ENCODE peak calls at places on chromosomes 4 and X, in nine cellular contexts. A, B, I, O, T, Q, S, X and H are unnamed samples.

GRCh38 chrX:22800360-22800759 is 199.4 kb upstream of the DDX53 start:
- DNase-seq in A (peak; percentile 87), B (no peak), I (no peak), O (peak; percentile 90), T (no peak), Q (no peak), S (peak; percentile 26), X (peak; percentile 87), H (peak; percentile 78)

GRCh38 chr4:17468638-17469221 is 43.2 kb downstream of the QDPR start:
- DNase-seq in A (peak; percentile 83), B (no peak), I (no peak), O (peak; percentile 23), T (no peak), Q (peak; percentile 46), S (no peak), X (peak; percentile 25), H (peak; percentile 40)

GRCh38 chr4:112284662-112285411 is 867 bp downstream of the TIFA start:
- DNase-seq in A (peak; percentile 57), B (no peak), I (no peak), O (no peak), T (peak; percentile 30), Q (peak; percentile 39), S (no peak), X (peak; percentile 70), H (no peak)

GRCh38 chr4:169664615-169665014 is 44.2 kb downstream of the CLCN3 start:
- DNase-seq in A (peak; percentile 72), B (no peak), I (no peak), O (no peak), T (no peak), Q (no peak), S (no peak), X (no peak), H (no peak)

GRCh38 chr4:38902695-38903094 is 35.1 kb downstream of the FAM114A1 start:
- DNase-seq in A (peak; percentile 42), B (no peak), I (no peak), O (peak; percentile 38), T (peak; percentile 58), Q (peak; percentile 48), S (no peak), X (peak; percentile 26), H (peak; percentile 13)

GRCh38 chrX:95383778-95384177 is 1300.9 kb upstream of the DIAPH2 start:
- DNase-seq in A (no peak), B (peak; percentile 47), I (no peak), O (no peak), T (no peak), Q (no peak), S (peak; percentile 7), X (no peak), H (no peak)

GRCh38 chrX:101395789-101396188 is 5.0 kb downstream of the RPL36A start:
- DNase-seq in A (peak; percentile 48), B (no peak), I (no peak), O (no peak), T (no peak), Q (no peak), S (no peak), X (no peak), H (no peak)

GRCh38 chr4:48093949-48094550 is 40.0 kb downstream of the TXK start:
- DNase-seq in A (peak; percentile 10), B (no peak), I (peak; percentile 21), O (peak; percentile 90), T (no peak), Q (no peak), S (peak; percentile 57), X (peak; percentile 44), H (peak; percentile 82)

GRCh38 chr4:5851637-5852036 is 41.2 kb downstream of the CRMP1 start:
- DNase-seq in A (no peak), B (no peak), I (no peak), O (no peak), T (no peak), Q (no peak), S (no peak), X (no peak), H (no peak)